ENCODE peak calls at places on chromosome 2, in five cellular contexts. D, C, P, L and F are unnamed samples.

GRCh38 chr2:148794558-148794957 is 80.5 kb upstream of the KIF5C start:
- DNase-seq in D (no peak), C (peak; percentile 75), P (peak; percentile 47), L (no peak), F (peak; percentile 31)

GRCh38 chr2:143802871-143803650 is 673.8 kb downstream of the ARHGAP15 start:
- DNase-seq in D (no peak), C (no peak), P (no peak), L (no peak), F (no peak)

GRCh38 chr2:207950063-207950760 is 75.1 kb downstream of the PLEKHM3 start:
- DNase-seq in D (no peak), C (no peak), P (no peak), L (no peak), F (no peak)

GRCh38 chr2:130785466-130786055 is 30.2 kb downstream of the AMER3 start:
- DNase-seq in D (peak; percentile 5), C (no peak), P (no peak), L (no peak), F (no peak)

GRCh38 chr2:120892967-120893667 is 157.4 kb downstream of the GLI2 start:
- DNase-seq in D (no peak), C (peak; percentile 50), P (peak; percentile 35), L (no peak), F (no peak)

GRCh38 chr2:128439231-128440086 is 120.8 kb upstream of the HS6ST1 start:
- DNase-seq in D (no peak), C (no peak), P (no peak), L (no peak), F (no peak)

GRCh38 chr2:29143657-29144056 is 28.4 kb downstream of the CLIP4 start:
- DNase-seq in D (no peak), C (no peak), P (no peak), L (no peak), F (no peak)

GRCh38 chr2:45242161-45242741 is 233.0 kb upstream of the SIX2 start:
- DNase-seq in D (peak; percentile 33), C (peak; percentile 49), P (peak; percentile 25), L (peak; percentile 1), F (peak; percentile 70)

GRCh38 chr2:64766841-64767669 is 113.3 kb upstream of the SERTAD2 start:
- DNase-seq in D (no peak), C (peak; percentile 57), P (no peak), L (no peak), F (no peak)

GRCh38 chr2:120678251-120678650 is 57.4 kb upstream of the GLI2 start:
- DNase-seq in D (no peak), C (no peak), P (peak; percentile 56), L (no peak), F (no peak)

GRCh38 chr2:241993386-241994005 is 124.0 kb downstream of the RTP5 start:
- DNase-seq in D (no peak), C (no peak), P (no peak), L (no peak), F (no peak)